ENCODE peak calls at places on chromosomes 4 and X, in four cellular contexts. E, G, S and I are unnamed samples.

GRCh38 chr4:40699648-40700047 is 50.1 kb upstream of the NSUN7 start:
- DNase-seq in E (peak), G (no peak), S (no peak), I (peak)

GRCh38 chr4:26388671-26389070 is 67.9 kb downstream of the RBPJ start:
- DNase-seq in E (no peak), G (no peak), S (no peak), I (peak)

GRCh38 chr4:183758006-183758734 is 99.1 kb downstream of the TRAPPC11 start:
- DNase-seq in E (peak), G (no peak), S (no peak), I (no peak)

GRCh38 chr4:25358515-25359275 is 18.4 kb upstream of the ANAPC4 start:
- DNase-seq in E (no peak), G (peak), S (no peak), I (peak)

GRCh38 chr4:182880387-182881356 is 36.5 kb downstream of the DCTD start:
- DNase-seq in E (peak), G (no peak), S (peak), I (peak)

GRCh38 chr4:80035336-80035735 is 37.7 kb downstream of the ANTXR2 start:
- DNase-seq in E (no peak), G (peak), S (no peak), I (no peak)

GRCh38 chr4:6885953-6886557 is 23.6 kb upstream of the TBC1D14 start:
- DNase-seq in E (peak), G (peak), S (peak), I (peak)

GRCh38 chr4:15488658-15489470 is 19.2 kb downstream of the CC2D2A start:
- DNase-seq in E (peak), G (no peak), S (no peak), I (no peak)

GRCh38 chrX:77899081-77899828 is at the start of gene COX7B:
- DNase-seq in E (peak), G (peak), S (peak), I (peak)

GRCh38 chrX:1453951-1454785 is 1.5 kb upstream of the ASMTL start:
- DNase-seq in E (peak), G (peak), S (peak), I (peak)

GRCh38 chr4:134337584-134337983 is 136.0 kb upstream of the PABPC4L start:
- DNase-seq in E (peak), G (no peak), S (no peak), I (no peak)

DNA sequence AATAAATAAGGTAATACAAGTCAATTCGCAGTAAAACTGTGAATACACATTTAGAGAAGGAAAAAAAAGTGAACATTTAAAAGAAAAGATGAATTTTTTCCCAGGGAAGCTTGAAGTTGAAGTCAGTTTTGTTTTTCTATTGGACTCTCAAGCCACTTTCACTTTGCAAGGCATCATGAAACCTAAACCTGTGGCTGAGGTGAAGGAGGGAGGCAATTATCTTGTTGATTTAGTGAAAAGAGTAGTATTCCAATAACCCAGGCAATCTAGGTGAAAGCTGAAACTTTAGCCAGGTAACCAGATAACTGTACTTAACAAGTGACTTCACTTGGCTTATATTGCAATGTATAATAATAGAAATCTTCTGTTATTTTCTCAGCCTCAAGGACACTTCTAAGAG is 138.6 kb downstream of the HDX start:
- DNase-seq in E (peak), G (no peak), S (no peak), I (no peak)
- H3K4me3 ChIP-seq in E (peak), G (no peak), S (no peak), I (no peak)

GRCh38 chrX:5388087-5388486 is 840.6 kb downstream of the NLGN4X start:
- DNase-seq in E (no peak), G (peak), S (no peak), I (no peak)
- TF ChIP-seq CTCF in E (no peak), G (no peak), S (no peak), I (no peak)

GRCh38 chr4:8082517-8083055 is 76.0 kb downstream of the ABLIM2 start:
- DNase-seq in E (no peak), G (no peak), S (no peak), I (no peak)

GRCh38 chr4:8085491-8086479 is 72.8 kb downstream of the ABLIM2 start:
- DNase-seq in E (no peak), G (no peak), S (no peak), I (no peak)

GRCh38 chr4:8084712-8085490 is 73.7 kb downstream of the ABLIM2 start:
- DNase-seq in E (no peak), G (no peak), S (no peak), I (no peak)

GRCh38 chr4:8083086-8083825 is 75.4 kb downstream of the ABLIM2 start:
- DNase-seq in E (no peak), G (no peak), S (no peak), I (no peak)

GRCh38 chr4:8084031-8084660 is 74.5 kb downstream of the ABLIM2 start:
- DNase-seq in E (no peak), G (no peak), S (no peak), I (no peak)
- H3K4me3 ChIP-seq in E (no peak), G (no peak), S (no peak), I (no peak)

GRCh38 chrX:42978655-42979379 is 200.9 kb upstream of the PPP1R2C start:
- DNase-seq in E (no peak), G (no peak), S (no peak), I (no peak)
- TF ChIP-seq CTCF in E (no peak), G (no peak), S (no peak), I (no peak)

DNA sequence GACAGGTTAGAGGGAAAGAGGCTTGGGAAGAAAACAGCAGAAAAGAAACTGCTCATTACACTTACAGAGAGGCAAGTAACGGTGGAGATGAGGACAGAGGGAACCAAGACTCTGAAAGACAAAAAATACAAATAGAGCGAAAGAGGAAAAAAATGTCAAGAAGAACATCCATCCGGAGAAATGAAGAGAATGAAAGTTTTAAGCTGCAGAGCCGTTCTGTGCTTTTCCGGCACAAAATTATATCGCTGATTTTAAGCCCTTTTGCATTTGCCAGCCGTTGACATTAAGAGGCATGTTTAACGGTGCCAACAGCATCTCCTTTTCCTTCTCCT is 236 bp downstream of the PCDH10 start:
- DNase-seq in E (no peak), G (no peak), S (no peak), I (no peak)
- H3K4me3 ChIP-seq in E (peak), G (no peak), S (peak), I (peak)

GRCh38 chrX:5233830-5234229 is 994.8 kb downstream of the NLGN4X start:
- DNase-seq in E (no peak), G (no peak), S (no peak), I (no peak)

GRCh38 chrX:5236749-5237148 is 991.9 kb downstream of the NLGN4X start:
- DNase-seq in E (no peak), G (no peak), S (no peak), I (no peak)

DNA sequence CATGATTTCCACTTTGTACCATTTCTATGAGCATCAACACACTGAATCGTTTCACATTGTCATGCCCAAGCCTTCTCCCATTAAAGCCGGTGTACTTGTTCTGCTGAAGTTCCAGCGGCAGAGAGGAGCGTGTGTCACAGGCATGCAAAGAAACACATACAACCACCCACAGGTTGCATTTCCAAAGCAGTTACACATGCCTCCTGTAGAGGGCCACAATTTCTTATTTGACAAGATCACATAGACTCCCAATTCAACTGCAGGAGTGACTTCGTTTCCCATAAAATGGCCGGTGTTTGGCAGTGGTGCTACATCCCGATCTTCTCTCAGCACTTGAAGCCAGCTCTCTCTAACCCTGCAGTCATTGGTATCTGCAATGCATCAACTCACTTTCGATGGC is 992.6 kb downstream of the NLGN4X start:
- DNase-seq in E (no peak), G (peak), S (no peak), I (no peak)
- TF ChIP-seq CTCF in E (no peak), G (peak), S (peak), I (no peak)

DNA sequence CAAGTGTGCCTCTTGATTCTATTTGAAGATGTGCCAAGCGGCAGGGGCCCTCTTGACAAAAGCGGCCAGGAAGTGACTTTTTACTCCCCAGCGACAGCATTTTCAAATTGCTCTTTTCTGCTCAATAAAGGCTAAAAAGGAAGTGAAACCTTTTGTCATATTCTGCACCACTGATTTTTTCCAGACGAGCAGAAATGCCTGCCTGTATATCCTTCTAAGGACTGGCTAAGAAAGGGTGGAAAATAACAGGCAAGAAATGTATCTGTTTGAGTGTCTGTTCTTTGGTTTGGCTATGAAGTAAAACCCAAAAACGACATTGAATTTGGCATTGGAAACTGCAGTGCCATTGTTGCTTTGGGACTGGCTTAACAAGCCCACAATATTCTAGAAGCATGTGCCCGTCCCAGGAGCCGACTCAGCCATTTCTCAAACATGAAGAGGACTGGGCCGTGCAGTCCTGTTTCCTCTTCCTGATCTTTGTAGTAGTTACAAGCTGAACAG is 25.5 kb downstream of the TMSB4X start:
- DNase-seq in E (no peak), G (peak), S (no peak), I (no peak)
- H3K4me3 ChIP-seq in E (no peak), G (peak), S (no peak), I (no peak)

GRCh38 chrX:39704590-39704989 is 393.2 kb downstream of the BCOR start:
- DNase-seq in E (no peak), G (no peak), S (no peak), I (no peak)

GRCh38 chrX:39703307-39703706 is 394.5 kb downstream of the BCOR start:
- DNase-seq in E (no peak), G (no peak), S (no peak), I (no peak)

GRCh38 chrX:39709364-39709763 is 388.4 kb downstream of the BCOR start:
- DNase-seq in E (no peak), G (no peak), S (no peak), I (no peak)

DNA sequence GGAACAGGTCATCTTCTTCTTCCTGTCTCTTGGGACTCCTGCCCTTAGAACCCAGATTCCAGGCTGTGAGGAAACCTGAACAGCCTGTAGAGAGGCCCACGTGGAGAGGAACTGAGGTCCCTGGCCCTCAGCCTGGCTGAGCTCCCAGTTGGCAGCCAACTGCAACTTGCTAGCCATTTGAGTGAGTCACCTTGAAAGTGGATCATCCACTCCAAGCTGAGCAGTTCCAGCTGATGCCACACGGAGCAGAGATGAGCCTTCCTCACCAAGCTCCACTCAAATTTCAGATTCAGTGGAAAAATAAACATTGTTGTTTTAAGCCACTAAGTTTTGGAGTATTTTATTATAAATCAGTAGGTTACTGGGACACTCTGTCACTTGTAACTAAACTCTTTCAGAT is 392.5 kb downstream of the BCOR start:
- DNase-seq in E (peak), G (peak), S (no peak), I (peak)
- TF ChIP-seq CTCF in E (peak), G (peak), S (peak), I (peak)

DNA sequence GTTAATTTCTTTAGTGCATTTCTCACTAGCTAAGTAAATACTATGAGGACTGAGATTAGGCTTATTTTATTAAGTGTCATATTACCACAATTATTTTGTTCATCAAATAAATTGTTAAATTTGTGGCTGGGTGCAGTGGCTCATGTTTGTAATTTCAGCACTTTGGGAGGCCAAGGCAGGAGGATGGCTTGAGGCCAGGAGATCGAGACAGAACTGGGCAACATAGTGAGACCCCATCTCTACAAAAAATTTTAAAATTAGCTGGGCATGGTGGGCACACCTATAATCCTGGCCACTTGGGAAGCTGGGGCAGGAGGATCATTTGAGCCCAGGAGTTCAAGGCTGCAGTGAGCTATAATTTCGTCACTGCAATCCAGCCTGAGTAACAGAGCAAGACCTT is 6.8 kb downstream of the SEC24D start:
- DNase-seq in E (no peak), G (no peak), S (no peak), I (no peak)
- H3K4me3 ChIP-seq in E (no peak), G (no peak), S (no peak), I (no peak)

DNA sequence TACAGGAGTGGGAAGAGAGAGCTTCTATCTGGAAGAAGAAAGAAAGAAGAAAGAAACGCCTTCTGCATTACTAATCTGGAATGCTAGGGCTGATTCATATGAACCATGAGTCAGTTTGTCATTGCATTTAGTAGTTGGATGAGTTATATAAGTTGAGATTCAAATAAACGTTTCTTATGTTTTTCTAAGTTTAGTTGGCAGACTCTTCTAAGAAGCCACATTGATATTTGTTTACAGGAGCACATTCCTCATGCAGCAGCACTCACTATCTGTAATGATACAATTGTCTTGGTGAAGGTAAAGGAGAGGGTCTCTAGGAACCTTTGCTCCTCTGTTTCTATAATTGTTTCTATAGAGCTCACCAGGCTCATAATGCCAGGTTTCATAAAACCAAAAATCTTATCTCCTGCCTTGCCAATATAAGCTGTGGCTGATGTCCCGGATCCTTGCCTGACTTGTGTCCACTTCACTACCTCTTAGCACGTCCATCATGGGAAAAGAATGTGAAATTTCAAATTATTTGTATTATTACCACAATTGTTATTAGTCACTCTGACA is 39.5 kb downstream of the HOPX start:
- DNase-seq in E (peak), G (no peak), S (no peak), I (peak)
- TF ChIP-seq CTCF in E (no peak), G (no peak), S (no peak), I (peak)